ENCODE peak calls at places on chromosomes 1 and 21, in six cellular contexts. One of them, this sample, is unnamed. For H3K4me1, the result is how much of the 10 kb centered on the place peaks cover.

GRCh38 chr21:30257773-30258172 is 25.0 kb downstream of the KRTAP24-1 start:
- DNase-seq in K562: peak
- DNase-seq in ovary: no peak
- DNase-seq in stomach: no peak
- DNase-seq in transverse colon: no peak
- DNase-seq in tibial nerve: peak
- DNase-seq in this sample: no peak

GRCh38 chr1:12178511-12178910 is 11.7 kb downstream of the TNFRSF1B start:
- DNase-seq in tibial nerve: no peak
- DNase-seq in transverse colon: no peak
- DNase-seq in stomach: no peak
- DNase-seq in ovary: no peak
- DNase-seq in K562: no peak
- DNase-seq in this sample: no peak

GRCh38 chr1:61139324-61140055 is 57.1 kb downstream of the NFIA start:
- DNase-seq in stomach: no peak
- DNase-seq in tibial nerve: no peak
- DNase-seq in ovary: no peak
- DNase-seq in transverse colon: no peak
- DNase-seq in K562: no peak
- DNase-seq in this sample: no peak

GRCh38 chr1:20426923-20427322 is 59.1 kb downstream of the CAMK2N1 start:
- DNase-seq in tibial nerve: no peak
- DNase-seq in K562: no peak
- DNase-seq in stomach: no peak
- DNase-seq in ovary: no peak
- DNase-seq in transverse colon: no peak
- DNase-seq in this sample: no peak

GRCh38 chr1:165894591-165894990 is 67.2 kb downstream of the UCK2 start:
- DNase-seq in tibial nerve: no peak
- DNase-seq in K562: no peak
- DNase-seq in transverse colon: no peak
- DNase-seq in stomach: no peak
- DNase-seq in ovary: no peak
- DNase-seq in this sample: no peak

GRCh38 chr1:223258751-223259177 is 105.2 kb downstream of the SUSD4 start:
- DNase-seq in K562: peak
- DNase-seq in ovary: no peak
- DNase-seq in tibial nerve: no peak
- DNase-seq in transverse colon: no peak
- DNase-seq in stomach: peak
- DNase-seq in this sample: no peak

GRCh38 chr1:84632975-84633427 is 57.3 kb downstream of the SSX2IP start:
- DNase-seq in transverse colon: peak
- DNase-seq in ovary: no peak
- DNase-seq in K562: peak
- DNase-seq in tibial nerve: no peak
- DNase-seq in stomach: no peak
- DNase-seq in this sample: no peak

GRCh38 chr1:209797978-209798639 is 7.8 kb downstream of the IRF6 start:
- DNase-seq in transverse colon: no peak
- DNase-seq in tibial nerve: no peak
- DNase-seq in K562: no peak
- DNase-seq in ovary: no peak
- DNase-seq in stomach: no peak
- DNase-seq in this sample: no peak

GRCh38 chr21:43879348-43880110 is 14.5 kb downstream of the AGPAT3 start:
- DNase-seq in transverse colon: no peak
- DNase-seq in ovary: peak
- DNase-seq in stomach: no peak
- DNase-seq in K562: no peak
- DNase-seq in tibial nerve: no peak
- DNase-seq in this sample: no peak

DNA sequence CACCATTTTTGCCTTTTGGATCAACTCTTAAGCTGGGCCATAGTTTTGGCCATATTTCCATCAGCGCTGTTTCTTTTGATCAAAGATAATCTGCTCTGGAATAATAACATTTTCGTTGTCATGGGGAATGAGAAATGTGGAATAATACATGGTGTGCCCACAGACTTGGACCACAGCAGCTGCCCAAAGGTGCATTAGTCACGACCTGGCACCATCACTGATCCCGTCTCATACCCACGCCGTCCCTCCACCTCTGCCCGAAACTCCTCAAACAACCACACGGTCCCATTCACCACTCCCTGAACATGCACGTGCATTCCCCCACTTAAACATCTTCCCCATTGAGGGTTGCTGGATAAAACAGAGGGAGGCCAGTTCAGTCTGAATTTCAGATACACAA is 76.9 kb downstream of the SLC66A1 start:
- DNase-seq in transverse colon: no peak
- DNase-seq in ovary: no peak
- DNase-seq in K562: no peak
- DNase-seq in tibial nerve: no peak
- DNase-seq in stomach: no peak
- DNase-seq in this sample: no peak
- H3K4me1 ChIP-seq in transverse colon: half or more
- H3K4me1 ChIP-seq in ovary: under half
- H3K4me1 ChIP-seq in K562: under half
- H3K4me1 ChIP-seq in tibial nerve: half or more
- H3K4me1 ChIP-seq in stomach: half or more
- H3K4me1 ChIP-seq in this sample: under half

DNA sequence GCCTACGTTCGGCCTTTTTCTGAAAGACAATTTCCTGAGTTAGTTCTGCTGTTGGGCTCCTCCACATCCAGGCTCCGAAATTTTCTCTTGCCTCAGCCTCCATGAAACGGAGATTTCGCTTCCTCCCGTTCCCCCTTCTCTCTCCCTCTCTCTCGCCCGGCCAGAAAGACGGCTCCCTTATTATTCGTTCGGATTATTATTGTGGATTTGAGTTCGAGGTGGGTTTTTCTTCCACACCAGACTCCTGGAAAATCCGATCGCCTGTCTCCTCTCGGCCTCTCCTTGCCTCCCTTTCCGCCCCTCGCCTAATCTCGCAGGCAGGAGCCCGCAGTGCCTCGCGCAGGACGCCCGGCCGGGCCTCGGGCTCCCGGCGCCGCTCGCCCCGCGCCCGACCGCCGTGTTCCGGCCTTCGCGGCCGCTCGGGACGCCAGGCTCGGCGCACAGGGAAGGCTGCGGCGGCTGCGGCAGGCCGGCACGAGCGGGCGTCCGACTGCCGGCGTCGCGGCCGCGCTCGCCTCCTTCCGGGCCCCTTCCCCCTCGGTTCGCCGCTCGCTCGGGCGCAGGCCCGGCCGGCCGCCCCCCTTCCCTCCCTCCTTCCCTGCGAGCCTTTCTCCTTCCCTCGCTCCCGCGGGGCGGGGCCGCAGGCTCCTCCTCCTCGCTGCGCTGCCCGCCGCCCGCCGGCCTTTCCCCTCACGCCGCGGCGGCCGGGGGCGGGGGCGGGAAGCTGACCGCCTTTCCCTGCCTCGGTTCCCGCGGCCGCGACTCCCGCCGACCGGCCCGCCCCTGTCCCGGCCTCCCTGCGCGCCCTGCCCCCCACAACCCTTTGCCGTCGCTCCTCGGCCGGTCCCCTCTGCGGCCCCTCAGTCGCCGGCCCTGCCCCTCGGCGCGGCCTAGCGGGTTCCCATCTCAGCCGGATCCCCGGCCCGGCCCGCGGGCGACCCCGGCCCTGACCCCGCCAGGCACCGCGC is at the start of gene ARHGEF11:
- DNase-seq in tibial nerve: peak
- DNase-seq in transverse colon: peak
- DNase-seq in ovary: peak
- DNase-seq in stomach: peak
- DNase-seq in K562: peak
- DNase-seq in this sample: peak
- TF ChIP-seq EP300 in tibial nerve: peak
- TF ChIP-seq EP300 in transverse colon: no peak
- TF ChIP-seq EP300 in ovary: no peak
- TF ChIP-seq EP300 in stomach: no peak
- TF ChIP-seq EP300 in K562: peak
- TF ChIP-seq EP300 in this sample: no peak

DNA sequence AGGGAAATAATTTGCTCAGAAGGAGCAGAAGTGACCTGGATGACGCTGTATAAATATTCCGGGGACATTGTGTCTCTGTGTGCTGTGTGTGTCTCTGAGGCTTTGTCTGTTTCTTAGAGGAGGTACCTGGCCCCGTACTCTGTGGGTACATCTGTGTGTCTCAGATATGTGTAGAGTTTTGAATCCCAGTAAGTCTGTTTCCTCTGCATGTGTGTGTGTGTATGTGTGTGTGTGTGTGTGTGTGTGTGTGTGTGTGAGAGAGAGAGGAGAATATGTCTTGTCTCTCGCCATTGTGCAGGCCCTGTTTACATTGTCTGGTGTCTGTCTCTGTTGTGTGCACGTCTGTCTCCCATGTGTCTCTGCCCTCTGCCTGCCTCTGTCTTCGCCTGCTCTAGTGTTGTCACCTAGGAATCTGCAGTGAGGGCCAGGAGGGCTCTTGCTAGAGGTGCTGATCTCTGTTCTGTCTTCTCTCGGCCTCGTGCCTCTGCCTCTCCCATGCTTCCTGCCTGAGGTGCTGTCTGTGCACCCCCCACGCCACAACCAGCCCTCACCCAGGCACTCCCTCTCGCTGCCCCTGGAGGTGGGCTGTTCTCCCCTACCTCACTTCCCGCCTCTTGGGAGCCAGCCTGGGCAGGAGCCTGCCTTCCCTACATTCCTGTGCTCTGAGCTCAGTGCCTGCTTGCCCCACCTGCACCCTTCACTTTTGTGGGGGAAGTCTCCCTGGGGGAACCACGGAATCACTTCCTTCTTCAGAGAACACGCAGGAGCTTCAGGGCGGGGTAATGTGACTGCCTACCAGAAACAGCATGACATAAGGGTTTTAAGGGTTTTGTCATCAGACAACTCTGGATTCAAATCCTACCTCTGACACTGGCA is 5.9 kb downstream of the MAP7D1 start:
- DNase-seq in transverse colon: peak
- DNase-seq in stomach: peak
- DNase-seq in tibial nerve: no peak
- DNase-seq in K562: peak
- DNase-seq in ovary: no peak
- DNase-seq in this sample: no peak
- H3K4me1 ChIP-seq in transverse colon: under half
- H3K4me1 ChIP-seq in stomach: half or more
- H3K4me1 ChIP-seq in tibial nerve: half or more
- H3K4me1 ChIP-seq in K562: under half
- H3K4me1 ChIP-seq in ovary: under half
- H3K4me1 ChIP-seq in this sample: under half

GRCh38 chr1:26998319-26999300 is 5.1 kb downstream of the TRNP1 start:
- DNase-seq in stomach: no peak
- DNase-seq in transverse colon: no peak
- DNase-seq in K562: no peak
- DNase-seq in ovary: no peak
- DNase-seq in tibial nerve: no peak
- DNase-seq in this sample: no peak

GRCh38 chr1:27000092-27000816 is 6.8 kb downstream of the TRNP1 start:
- DNase-seq in stomach: no peak
- DNase-seq in transverse colon: no peak
- DNase-seq in tibial nerve: no peak
- DNase-seq in ovary: no peak
- DNase-seq in K562: no peak
- DNase-seq in this sample: no peak

GRCh38 chr1:27001570-27002360 is 8.3 kb downstream of the TRNP1 start:
- DNase-seq in stomach: peak
- DNase-seq in tibial nerve: peak
- DNase-seq in ovary: no peak
- DNase-seq in K562: no peak
- DNase-seq in transverse colon: no peak
- DNase-seq in this sample: peak

GRCh38 chr1:27000817-27001460 is 7.4 kb downstream of the TRNP1 start:
- DNase-seq in ovary: no peak
- DNase-seq in transverse colon: no peak
- DNase-seq in K562: peak
- DNase-seq in tibial nerve: no peak
- DNase-seq in stomach: no peak
- DNase-seq in this sample: peak

GRCh38 chr1:26999440-26999987 is 6.0 kb downstream of the TRNP1 start:
- DNase-seq in transverse colon: peak
- DNase-seq in ovary: peak
- DNase-seq in stomach: peak
- DNase-seq in tibial nerve: peak
- DNase-seq in K562: no peak
- DNase-seq in this sample: peak
- TF ChIP-seq EP300 in transverse colon: peak
- TF ChIP-seq EP300 in ovary: peak
- TF ChIP-seq EP300 in stomach: peak
- TF ChIP-seq EP300 in tibial nerve: peak
- TF ChIP-seq EP300 in K562: no peak
- TF ChIP-seq EP300 in this sample: peak

GRCh38 chr1:224594360-224594759 is 21.8 kb upstream of the CNIH3 start:
- DNase-seq in ovary: no peak
- DNase-seq in stomach: no peak
- DNase-seq in tibial nerve: no peak
- DNase-seq in K562: no peak
- DNase-seq in transverse colon: no peak
- DNase-seq in this sample: no peak
- H3K4me1 ChIP-seq in ovary: under half
- H3K4me1 ChIP-seq in stomach: under half
- H3K4me1 ChIP-seq in tibial nerve: under half
- H3K4me1 ChIP-seq in K562: under half
- H3K4me1 ChIP-seq in transverse colon: under half
- H3K4me1 ChIP-seq in this sample: under half

GRCh38 chr1:221439008-221439733 is 302.7 kb downstream of the DUSP10 start:
- DNase-seq in ovary: no peak
- DNase-seq in stomach: no peak
- DNase-seq in K562: no peak
- DNase-seq in tibial nerve: no peak
- DNase-seq in transverse colon: no peak
- DNase-seq in this sample: no peak
- TF ChIP-seq EP300 in ovary: no peak
- TF ChIP-seq EP300 in stomach: no peak
- TF ChIP-seq EP300 in K562: no peak
- TF ChIP-seq EP300 in tibial nerve: no peak
- TF ChIP-seq EP300 in transverse colon: no peak
- TF ChIP-seq EP300 in this sample: no peak

DNA sequence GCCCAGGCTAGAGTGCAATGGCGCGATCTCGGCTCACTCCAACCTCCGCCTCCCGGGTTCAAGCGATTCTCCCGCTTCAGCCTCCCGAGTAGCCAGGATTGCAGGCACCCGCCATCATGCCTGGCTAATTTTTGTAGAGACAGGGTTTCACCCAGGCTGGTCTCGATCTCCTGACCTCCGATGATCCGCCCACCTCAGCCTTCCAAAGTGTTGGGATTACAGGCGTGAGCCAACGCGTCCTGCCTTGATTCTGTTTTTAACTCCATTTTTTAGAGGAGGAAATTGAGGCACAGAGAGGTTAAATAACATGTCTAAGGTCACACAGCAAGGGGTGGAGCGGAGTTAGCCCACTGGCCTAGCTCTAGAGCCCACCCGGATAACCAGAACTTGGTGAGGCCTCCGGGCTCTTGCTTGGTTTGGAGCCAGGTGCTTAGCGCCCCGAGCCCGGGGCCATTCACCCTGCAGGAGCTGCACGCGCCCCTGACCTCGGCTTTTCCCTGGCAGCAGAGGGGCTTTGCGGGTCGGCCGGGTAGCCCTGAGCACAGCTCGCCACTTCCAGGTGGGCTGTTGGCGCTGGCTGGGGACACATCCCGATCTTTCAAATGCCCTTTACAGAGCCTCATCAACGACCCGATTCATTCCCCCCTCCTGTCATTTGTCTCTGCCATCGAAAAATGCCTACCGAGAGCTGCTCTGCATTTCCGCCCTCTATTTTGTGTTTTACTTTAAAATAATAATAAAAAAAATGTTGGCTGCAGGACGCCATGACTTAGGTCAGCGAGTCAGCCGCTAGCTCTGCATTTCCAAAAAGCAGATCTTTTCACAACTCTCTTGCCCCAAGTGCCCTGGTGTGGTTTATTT is 11.2 kb downstream of the SIM2 start:
- DNase-seq in K562: no peak
- DNase-seq in ovary: no peak
- DNase-seq in stomach: peak
- DNase-seq in transverse colon: peak
- DNase-seq in tibial nerve: no peak
- DNase-seq in this sample: peak
- H3K4me1 ChIP-seq in K562: under half
- H3K4me1 ChIP-seq in ovary: under half
- H3K4me1 ChIP-seq in stomach: half or more
- H3K4me1 ChIP-seq in transverse colon: under half
- H3K4me1 ChIP-seq in tibial nerve: half or more
- H3K4me1 ChIP-seq in this sample: under half